ENCODE peak calls at places on chromosomes 3 and 15, in five cellular contexts. One of them, this sample, is unnamed.

GRCh38 chr3:166125179-166125578 is 288.0 kb upstream of the BCHE start:
- DNase-seq in body of pancreas: no peak
- DNase-seq in osteoblast: no peak
- DNase-seq in CD8-positive, alpha-beta T cell: no peak
- DNase-seq in A549: no peak
- DNase-seq in this sample: no peak

GRCh38 chr3:126117786-126118185 is 33.9 kb upstream of the SLC41A3 start:
- DNase-seq in body of pancreas: no peak
- DNase-seq in osteoblast: no peak
- DNase-seq in CD8-positive, alpha-beta T cell: no peak
- DNase-seq in A549: no peak
- DNase-seq in this sample: no peak

GRCh38 chr3:125194849-125195601 is 17.5 kb downstream of the SLC12A8 start:
- DNase-seq in body of pancreas: no peak
- DNase-seq in osteoblast: peak; percentile 85
- DNase-seq in CD8-positive, alpha-beta T cell: no peak
- DNase-seq in A549: no peak
- DNase-seq in this sample: no peak

GRCh38 chr3:150764607-150765366 is 1.8 kb upstream of the SIAH2 start:
- DNase-seq in body of pancreas: no peak
- DNase-seq in osteoblast: no peak
- DNase-seq in CD8-positive, alpha-beta T cell: no peak
- DNase-seq in A549: no peak
- DNase-seq in this sample: no peak

GRCh38 chr3:16309558-16309957 is 44.5 kb downstream of the OXNAD1 start:
- DNase-seq in body of pancreas: no peak
- DNase-seq in osteoblast: no peak
- DNase-seq in CD8-positive, alpha-beta T cell: no peak
- DNase-seq in A549: no peak
- DNase-seq in this sample: no peak

GRCh38 chr15:30953731-30954378 is 37.6 kb downstream of the MTMR10 start:
- DNase-seq in body of pancreas: no peak
- DNase-seq in osteoblast: peak; percentile 76
- DNase-seq in CD8-positive, alpha-beta T cell: no peak
- DNase-seq in A549: peak; percentile 96
- DNase-seq in this sample: peak; percentile 55

GRCh38 chr3:141455603-141456327 is 31.1 kb upstream of the RASA2 start:
- DNase-seq in body of pancreas: no peak
- DNase-seq in osteoblast: no peak
- DNase-seq in CD8-positive, alpha-beta T cell: no peak
- DNase-seq in A549: no peak
- DNase-seq in this sample: peak; percentile 63

GRCh38 chr3:73284432-73284831 is 223.0 kb downstream of the EBLN2 start:
- DNase-seq in body of pancreas: no peak
- DNase-seq in osteoblast: no peak
- DNase-seq in CD8-positive, alpha-beta T cell: no peak
- DNase-seq in A549: no peak
- DNase-seq in this sample: no peak

GRCh38 chr3:169199283-169199682 is 464.2 kb downstream of the MECOM start:
- DNase-seq in body of pancreas: no peak
- DNase-seq in osteoblast: no peak
- DNase-seq in CD8-positive, alpha-beta T cell: no peak
- DNase-seq in A549: no peak
- DNase-seq in this sample: no peak

GRCh38 chr15:71251548-71252035 is 136.3 kb downstream of the THSD4 start:
- DNase-seq in body of pancreas: no peak
- DNase-seq in osteoblast: no peak
- DNase-seq in CD8-positive, alpha-beta T cell: no peak
- DNase-seq in A549: peak; percentile 68
- DNase-seq in this sample: no peak

GRCh38 chr15:100147828-100148227 is 193.9 kb downstream of the ADAMTS17 start:
- DNase-seq in body of pancreas: no peak
- DNase-seq in osteoblast: no peak
- DNase-seq in CD8-positive, alpha-beta T cell: no peak
- DNase-seq in A549: no peak
- DNase-seq in this sample: no peak

GRCh38 chr15:69783211-69783610 is 314.5 kb downstream of the TLE3 start:
- DNase-seq in body of pancreas: no peak
- DNase-seq in osteoblast: no peak
- DNase-seq in CD8-positive, alpha-beta T cell: no peak
- DNase-seq in A549: no peak
- DNase-seq in this sample: no peak

GRCh38 chr3:196837819-196838420 is 29.8 kb upstream of the SENP5 start:
- DNase-seq in body of pancreas: peak; percentile 78
- DNase-seq in osteoblast: peak; percentile 82
- DNase-seq in CD8-positive, alpha-beta T cell: peak; percentile 59
- DNase-seq in A549: peak; percentile 52
- DNase-seq in this sample: peak; percentile 73

GRCh38 chr3:52128118-52128683 is 26.0 kb downstream of the POC1A start:
- DNase-seq in body of pancreas: peak; percentile 20
- DNase-seq in osteoblast: peak; percentile 93
- DNase-seq in CD8-positive, alpha-beta T cell: no peak
- DNase-seq in A549: peak; percentile 55
- DNase-seq in this sample: peak; percentile 36

GRCh38 chr3:193124861-193125260 is 116.2 kb upstream of the PLAAT1 start:
- DNase-seq in body of pancreas: no peak
- DNase-seq in osteoblast: no peak
- DNase-seq in CD8-positive, alpha-beta T cell: no peak
- DNase-seq in A549: no peak
- DNase-seq in this sample: no peak

GRCh38 chr15:82263350-82263749 is 732 bp downstream of the SAXO2 start:
- DNase-seq in body of pancreas: peak; percentile 18
- DNase-seq in osteoblast: no peak
- DNase-seq in CD8-positive, alpha-beta T cell: no peak
- DNase-seq in A549: peak; percentile 67
- DNase-seq in this sample: no peak

DNA sequence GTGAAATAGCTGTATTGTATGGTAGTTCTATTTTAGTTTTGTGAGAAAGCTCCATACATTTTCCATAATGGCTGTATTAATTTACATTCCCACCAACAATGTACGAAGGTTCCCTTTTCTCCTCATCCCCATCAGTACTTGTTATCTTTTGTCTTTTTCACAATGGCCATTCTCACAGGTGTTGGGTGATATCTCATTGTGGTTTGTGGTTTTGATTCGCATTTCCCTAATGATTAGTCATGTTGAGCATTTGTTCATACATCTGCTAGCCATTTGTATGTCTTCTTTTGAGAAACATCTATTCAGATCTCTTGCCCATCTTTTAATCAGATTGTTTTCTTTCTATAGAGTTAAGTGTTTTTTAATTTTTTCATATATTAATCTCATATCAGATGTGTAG is 931.9 kb downstream of the IGSF11 start:
- DNase-seq in body of pancreas: no peak
- DNase-seq in osteoblast: no peak
- DNase-seq in CD8-positive, alpha-beta T cell: no peak
- DNase-seq in A549: no peak
- DNase-seq in this sample: no peak
- H3K4me3 ChIP-seq in body of pancreas: no peak overlapping the region
- H3K4me3 ChIP-seq in osteoblast: no peak overlapping the region
- H3K4me3 ChIP-seq in CD8-positive, alpha-beta T cell: no peak overlapping the region
- H3K4me3 ChIP-seq in A549: no peak overlapping the region
- H3K4me3 ChIP-seq in this sample: no peak overlapping the region

DNA sequence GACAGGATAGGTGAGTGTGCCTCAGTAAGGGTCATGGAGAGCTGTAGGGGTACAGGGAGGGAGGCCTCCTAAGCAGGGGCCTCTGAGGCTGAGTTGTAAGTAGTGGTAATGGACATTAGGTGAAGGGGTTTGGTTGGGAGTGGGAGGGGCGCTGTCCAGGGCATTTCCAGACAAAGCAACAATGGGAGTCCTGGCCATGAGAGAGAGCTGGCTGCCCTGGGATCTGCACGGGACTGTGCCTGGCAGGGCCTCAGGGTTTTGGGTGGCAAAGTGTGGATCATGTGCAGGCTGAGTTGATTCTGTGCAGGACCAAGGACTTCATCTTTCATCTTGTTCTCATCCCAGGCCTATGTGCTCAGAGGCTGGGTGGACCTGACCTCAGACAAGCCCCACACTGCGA is 4.6 kb downstream of the TTC21A start:
- DNase-seq in body of pancreas: no peak
- DNase-seq in osteoblast: no peak
- DNase-seq in CD8-positive, alpha-beta T cell: no peak
- DNase-seq in A549: no peak
- DNase-seq in this sample: no peak
- TF ChIP-seq CTCF in body of pancreas: no peak
- TF ChIP-seq CTCF in osteoblast: no peak
- TF ChIP-seq CTCF in CD8-positive, alpha-beta T cell: no peak
- TF ChIP-seq CTCF in A549: no peak
- TF ChIP-seq CTCF in this sample: no peak

GRCh38 chr3:170359178-170359704 is 1.7 kb downstream of the SKIL start:
- DNase-seq in body of pancreas: no peak
- DNase-seq in osteoblast: no peak
- DNase-seq in CD8-positive, alpha-beta T cell: no peak
- DNase-seq in A549: no peak
- DNase-seq in this sample: no peak

GRCh38 chr3:170361711-170362110 is 4.2 kb downstream of the SKIL start:
- DNase-seq in body of pancreas: no peak
- DNase-seq in osteoblast: no peak
- DNase-seq in CD8-positive, alpha-beta T cell: no peak
- DNase-seq in A549: no peak
- DNase-seq in this sample: no peak

GRCh38 chr3:170363471-170363994 is 6.0 kb downstream of the SKIL start:
- DNase-seq in body of pancreas: no peak
- DNase-seq in osteoblast: no peak
- DNase-seq in CD8-positive, alpha-beta T cell: no peak
- DNase-seq in A549: no peak
- DNase-seq in this sample: no peak

GRCh38 chr3:170360476-170360875 is 3.0 kb downstream of the SKIL start:
- DNase-seq in body of pancreas: no peak
- DNase-seq in osteoblast: no peak
- DNase-seq in CD8-positive, alpha-beta T cell: no peak
- DNase-seq in A549: peak; percentile 24
- DNase-seq in this sample: no peak

GRCh38 chr3:170360916-170361315 is 3.4 kb downstream of the SKIL start:
- DNase-seq in body of pancreas: no peak
- DNase-seq in osteoblast: no peak
- DNase-seq in CD8-positive, alpha-beta T cell: no peak
- DNase-seq in A549: peak; percentile 29
- DNase-seq in this sample: no peak
- H3K4me1 ChIP-seq in body of pancreas: peaks cover 69% of the 10 kb centered on the region
- H3K4me1 ChIP-seq in osteoblast: peaks cover 40% of the 10 kb centered on the region
- H3K4me1 ChIP-seq in CD8-positive, alpha-beta T cell: peaks cover 18% of the 10 kb centered on the region
- H3K4me1 ChIP-seq in A549: peaks cover 59% of the 10 kb centered on the region
- H3K4me1 ChIP-seq in this sample: no peaks in the 10 kb centered on the region

GRCh38 chr15:92056875-92057274 is 203.4 kb downstream of the SLCO3A1 start:
- DNase-seq in body of pancreas: peak; percentile 22
- DNase-seq in osteoblast: no peak
- DNase-seq in CD8-positive, alpha-beta T cell: no peak
- DNase-seq in A549: no peak
- DNase-seq in this sample: no peak
- H3K4me3 ChIP-seq in body of pancreas: no peak overlapping the region
- H3K4me3 ChIP-seq in osteoblast: no peak overlapping the region
- H3K4me3 ChIP-seq in CD8-positive, alpha-beta T cell: no peak overlapping the region
- H3K4me3 ChIP-seq in A549: no peak overlapping the region
- H3K4me3 ChIP-seq in this sample: no peak overlapping the region

DNA sequence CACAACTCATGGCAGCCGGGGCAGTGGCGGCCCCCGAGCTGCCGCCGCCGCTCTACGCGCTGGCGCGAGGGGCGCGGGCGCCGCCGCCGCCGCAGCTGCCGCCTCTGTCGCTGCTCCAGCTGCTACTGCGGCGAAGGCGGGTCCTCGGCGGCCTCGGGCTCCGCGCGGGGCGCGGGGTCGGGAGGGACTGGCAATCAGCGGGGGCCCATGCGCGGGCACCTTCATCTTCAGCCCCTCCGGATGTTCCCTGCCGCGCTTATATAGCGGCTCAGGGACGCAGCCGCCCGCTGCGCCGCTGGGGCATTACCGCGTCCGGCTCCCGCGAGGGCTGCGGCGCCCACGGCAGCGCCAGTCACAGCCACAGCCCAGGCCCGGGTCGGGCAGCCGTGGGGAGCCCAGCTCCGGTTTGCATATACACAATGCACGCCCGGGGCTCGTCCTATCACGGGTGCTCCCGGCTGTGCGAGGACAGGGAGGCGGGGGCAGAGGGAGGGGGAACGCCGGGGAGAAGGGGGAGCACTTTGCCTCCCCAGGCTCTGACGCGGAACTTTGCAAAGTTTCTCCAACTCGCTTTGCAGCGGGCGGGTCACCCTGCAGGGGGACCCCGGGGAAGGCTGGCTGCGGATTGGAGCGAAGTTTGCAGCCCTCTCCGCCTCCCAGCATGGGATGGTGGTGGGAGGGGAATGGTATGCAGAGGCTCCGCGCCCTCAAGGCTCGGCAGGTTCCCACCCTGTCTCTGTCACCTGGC is at the start of gene VGLL3:
- DNase-seq in body of pancreas: peak; percentile 77
- DNase-seq in osteoblast: peak; percentile 94
- DNase-seq in CD8-positive, alpha-beta T cell: no peak
- DNase-seq in A549: peak; percentile 86
- DNase-seq in this sample: peak; percentile 84
- TF ChIP-seq CTCF in body of pancreas: no peak
- TF ChIP-seq CTCF in osteoblast: no peak
- TF ChIP-seq CTCF in CD8-positive, alpha-beta T cell: no peak
- TF ChIP-seq CTCF in A549: no peak
- TF ChIP-seq CTCF in this sample: no peak

GRCh38 chr15:65263313-65263712 is 23.4 kb downstream of the PARP16 start:
- DNase-seq in body of pancreas: no peak
- DNase-seq in osteoblast: no peak
- DNase-seq in CD8-positive, alpha-beta T cell: no peak
- DNase-seq in A549: no peak
- DNase-seq in this sample: no peak
- H3K4me1 ChIP-seq in body of pancreas: no peaks in the 10 kb centered on the region
- H3K4me1 ChIP-seq in osteoblast: no peaks in the 10 kb centered on the region
- H3K4me1 ChIP-seq in CD8-positive, alpha-beta T cell: no peaks in the 10 kb centered on the region
- H3K4me1 ChIP-seq in A549: no peaks in the 10 kb centered on the region
- H3K4me1 ChIP-seq in this sample: no peaks in the 10 kb centered on the region

DNA sequence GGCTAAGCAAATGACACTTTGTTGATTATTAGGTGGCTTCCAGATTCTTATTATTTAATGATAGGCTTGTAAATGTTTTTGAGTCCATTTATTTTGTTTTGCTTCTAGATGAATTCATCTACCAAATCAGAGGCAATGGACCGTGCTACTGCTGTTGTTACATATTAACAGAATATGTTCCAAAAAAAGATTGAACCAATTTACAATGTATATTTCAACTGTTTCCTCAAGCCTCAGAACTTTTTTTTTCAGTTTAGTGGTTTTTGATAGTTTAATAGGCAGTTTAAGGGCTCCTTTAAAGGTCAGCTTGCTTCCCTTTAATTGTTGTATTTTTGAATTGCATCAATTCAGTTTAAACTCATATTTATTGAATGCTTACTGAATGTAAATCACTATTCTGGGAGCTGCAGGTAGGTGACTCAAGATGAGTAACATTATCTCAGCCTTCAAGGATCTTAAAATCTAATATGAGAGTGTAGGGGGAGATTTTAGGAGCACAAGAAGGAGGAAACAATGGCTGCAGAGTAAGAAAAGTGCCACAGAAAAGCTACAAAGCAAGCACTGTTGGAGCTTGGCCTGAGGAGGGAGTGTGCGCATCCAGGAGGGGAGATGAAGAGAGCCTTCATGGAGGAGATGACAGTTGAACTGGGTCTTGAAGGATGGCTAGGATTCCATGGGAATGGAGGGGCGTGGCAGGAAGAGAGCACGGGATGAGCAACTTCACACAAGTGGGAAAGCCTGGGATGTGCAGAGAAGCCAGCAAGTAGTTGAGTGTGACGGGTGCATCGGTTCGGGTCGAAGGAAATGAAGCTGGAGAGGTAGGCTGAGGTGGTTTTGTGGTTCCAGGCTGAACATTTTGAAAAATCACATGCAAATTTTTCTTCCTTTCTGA is 14.7 kb downstream of the MAP2K1 start:
- DNase-seq in body of pancreas: no peak
- DNase-seq in osteoblast: no peak
- DNase-seq in CD8-positive, alpha-beta T cell: no peak
- DNase-seq in A549: peak; percentile 45
- DNase-seq in this sample: no peak
- H3K4me3 ChIP-seq in body of pancreas: no peak overlapping the region
- H3K4me3 ChIP-seq in osteoblast: no peak overlapping the region
- H3K4me3 ChIP-seq in CD8-positive, alpha-beta T cell: no peak overlapping the region
- H3K4me3 ChIP-seq in A549: no peak overlapping the region
- H3K4me3 ChIP-seq in this sample: no peak overlapping the region